ENCODE peak calls at places on chromosomes 11 and 22, in four cellular contexts. A is HCT116, H is K562, C is HepG2. B is an unnamed sample.

GRCh38 chr11:73350908-73351636 is 25.1 kb upstream of the RELT start:
- DNase-seq in C (peak), A (peak), H (peak), B (peak)

GRCh38 chr11:121091492-121092179 is 9.4 kb upstream of the TECTA start:
- DNase-seq in C (peak), H (no peak), A (no peak), B (no peak)

GRCh38 chr11:114061053-114062049 is 1.8 kb downstream of the ZBTB16 start:
- DNase-seq in A (no peak), C (no peak), H (peak), B (no peak)

GRCh38 chr22:48923909-48924475 is 903.7 kb downstream of the BRD1 start:
- DNase-seq in C (no peak), H (no peak), A (no peak), B (no peak)

GRCh38 chr11:109423114-109423859 is 1.3 kb downstream of the C11orf87 start:
- DNase-seq in A (no peak), H (no peak), C (no peak), B (no peak)

GRCh38 chr11:97610000-97610399 is 1220.2 kb downstream of the JRKL start:
- DNase-seq in H (no peak), A (no peak), C (no peak), B (no peak)

GRCh38 chr11:75028321-75029097 is 39.8 kb downstream of the NEU3 start:
- DNase-seq in A (no peak), C (no peak), H (no peak), B (no peak)

GRCh38 chr11:69293819-69294505 is at the start of gene MYEOV:
- DNase-seq in A (peak), H (peak), C (peak), B (peak)

GRCh38 chr11:110531056-110531756 is 101.5 kb downstream of the FDX1 start:
- DNase-seq in A (no peak), H (no peak), C (no peak), B (no peak)

GRCh38 chr11:94776351-94777321 is 8.5 kb downstream of the AMOTL1 start:
- DNase-seq in C (no peak), A (no peak), H (no peak), B (no peak)

GRCh38 chr11:34351051-34351450 is 6.8 kb downstream of the ABTB2 start:
- DNase-seq in C (no peak), A (no peak), H (no peak), B (no peak)

GRCh38 chr22:22705328-22706100 is 61.1 kb downstream of the GGTLC2 start:
- DNase-seq in A (no peak), H (no peak), C (no peak), B (no peak)

GRCh38 chr11:15189646-15190365 is 75.1 kb downstream of the INSC start:
- DNase-seq in A (no peak), H (no peak), C (no peak), B (no peak)

GRCh38 chr11:8252946-8253345 is 10.7 kb downstream of the LMO1 start:
- DNase-seq in C (no peak), A (no peak), H (no peak), B (no peak)

GRCh38 chr11:119999220-119999619 is 138.7 kb downstream of the TRIM29 start:
- DNase-seq in C (no peak), A (no peak), H (no peak), B (no peak)

GRCh38 chr11:86806903-86807302 is 6.6 kb downstream of the PRSS23 start:
- DNase-seq in C (no peak), H (no peak), A (no peak), B (no peak)

GRCh38 chr11:17473071-17473744 is 3.4 kb downstream of the ABCC8 start:
- DNase-seq in H (peak), A (peak), C (peak), B (no peak)

GRCh38 chr22:36387914-36388864 is at the start of gene MYH9:
- DNase-seq in H (peak), C (peak), A (peak), B (peak)

GRCh38 chr11:18802381-18803257 is 11.0 kb upstream of the PTPN5 start:
- DNase-seq in C (peak), A (peak), H (peak), B (peak)

GRCh38 chr11:68461284-68461861 is 821 bp downstream of the PPP6R3 start:
- DNase-seq in C (no peak), A (no peak), H (no peak), B (no peak)

GRCh38 chr11:61442616-61443015 is 12.7 kb downstream of the SDHAF2 start:
- DNase-seq in A (no peak), H (no peak), C (no peak), B (no peak)
- TF ChIP-seq CTCF in A (no peak), H (no peak), C (no peak), B (no peak)

GRCh38 chr11:78717031-78717430 is 142.4 kb upstream of the NARS2 start:
- DNase-seq in H (no peak), C (no peak), A (no peak), B (no peak)

GRCh38 chr11:78714539-78714938 is 139.9 kb upstream of the NARS2 start:
- DNase-seq in H (no peak), A (no peak), C (no peak), B (no peak)

GRCh38 chr11:78720281-78720989 is 145.8 kb upstream of the NARS2 start:
- DNase-seq in C (no peak), A (no peak), H (no peak), B (no peak)

GRCh38 chr11:78711732-78712131 is 137.1 kb upstream of the NARS2 start:
- DNase-seq in C (no peak), A (no peak), H (no peak), B (no peak)

DNA sequence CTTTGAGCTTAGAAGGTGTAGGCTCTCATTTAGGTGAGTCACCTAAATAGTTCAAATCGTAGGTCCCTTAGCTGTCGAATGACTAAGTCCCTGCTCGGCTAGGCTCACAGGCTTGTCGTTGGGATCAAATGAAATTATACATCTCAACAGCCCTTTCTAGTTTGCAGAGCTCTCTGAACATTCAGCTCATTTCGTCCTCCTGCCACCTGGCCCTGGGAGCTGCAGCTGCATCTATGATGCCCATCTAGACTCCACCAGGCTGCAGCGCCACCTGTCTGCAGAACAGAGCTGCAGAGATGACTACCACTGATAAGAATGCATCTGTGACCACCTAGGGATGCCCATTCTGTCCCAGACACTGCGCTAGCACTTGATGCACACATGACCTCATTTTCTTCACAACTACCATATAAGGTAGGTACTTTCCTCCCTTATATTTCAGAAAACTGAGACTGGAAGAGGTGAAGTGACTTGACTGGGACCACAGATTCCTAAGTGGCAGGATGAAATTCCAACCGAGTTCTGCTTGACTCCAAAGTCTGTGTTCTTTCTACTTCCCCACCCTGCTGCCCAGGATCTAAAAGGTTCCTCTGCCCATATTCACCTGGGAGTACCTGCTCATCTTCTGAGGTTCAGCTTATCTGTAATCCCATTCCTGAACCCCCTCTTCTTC is 141.1 kb upstream of the NARS2 start:
- DNase-seq in H (peak), C (peak), A (peak), B (peak)
- TF ChIP-seq TCF7L2 in H (no peak), C (no peak), A (peak), B (no peak)

GRCh38 chr22:42308887-42309468 is 38.5 kb upstream of the TCF20 start:
- DNase-seq in A (no peak), C (peak), H (no peak), B (no peak)
- TF ChIP-seq CTCF in A (peak), C (no peak), H (no peak), B (no peak)

GRCh38 chr11:126969865-126970479 is 30.6 kb downstream of the KIRREL3 start:
- DNase-seq in A (no peak), C (no peak), H (no peak), B (peak)
- TF ChIP-seq TCF7L2 in A (no peak), C (no peak), H (no peak), B (no peak)

DNA sequence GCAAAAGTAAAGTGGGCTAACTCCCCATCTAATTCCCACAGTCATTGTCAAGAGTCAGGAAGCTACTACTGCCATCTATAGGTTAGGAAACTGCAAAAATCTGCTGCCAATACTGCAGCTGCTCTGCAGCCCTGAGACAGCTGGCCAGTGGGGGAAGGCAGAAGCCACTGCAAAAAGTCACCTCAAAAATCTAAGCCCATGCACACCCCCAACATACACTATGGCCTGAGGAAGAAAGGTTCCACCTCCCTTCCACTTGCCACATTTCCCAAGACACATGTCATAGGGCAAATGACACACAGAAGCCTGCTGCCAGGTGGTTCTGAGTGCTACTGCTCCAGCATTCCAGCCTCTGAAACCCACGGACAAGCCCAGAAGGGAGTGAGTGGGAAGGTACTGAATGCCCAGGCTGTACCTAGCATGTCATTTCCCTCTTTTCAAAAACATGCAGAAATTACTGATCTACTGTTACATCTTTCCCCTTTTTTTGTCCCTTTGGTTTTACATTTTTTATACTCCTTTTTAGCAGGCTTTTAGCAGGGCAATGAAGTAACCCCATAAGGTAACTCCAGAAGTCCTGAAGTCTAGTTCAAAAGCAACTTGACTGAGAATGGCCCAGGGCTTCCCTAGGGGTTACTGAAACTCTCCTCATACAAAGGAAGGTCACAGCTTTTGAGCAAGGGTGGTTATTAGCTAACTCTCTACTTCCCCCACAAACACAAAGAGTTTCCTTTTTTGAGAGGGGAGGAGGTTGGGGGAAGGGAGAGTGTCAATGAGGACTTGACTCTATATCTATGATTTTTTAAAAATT is 36.8 kb downstream of the DGCR2 start:
- DNase-seq in H (no peak), A (no peak), C (peak), B (no peak)
- TF ChIP-seq CTCF in H (peak), A (peak), C (peak), B (peak)

GRCh38 chr11:116772443-116773202 is at the start of gene BUD13:
- DNase-seq in C (peak), H (peak), A (peak), B (no peak)
- TF ChIP-seq TCF7L2 in C (no peak), H (no peak), A (peak), B (peak)

DNA sequence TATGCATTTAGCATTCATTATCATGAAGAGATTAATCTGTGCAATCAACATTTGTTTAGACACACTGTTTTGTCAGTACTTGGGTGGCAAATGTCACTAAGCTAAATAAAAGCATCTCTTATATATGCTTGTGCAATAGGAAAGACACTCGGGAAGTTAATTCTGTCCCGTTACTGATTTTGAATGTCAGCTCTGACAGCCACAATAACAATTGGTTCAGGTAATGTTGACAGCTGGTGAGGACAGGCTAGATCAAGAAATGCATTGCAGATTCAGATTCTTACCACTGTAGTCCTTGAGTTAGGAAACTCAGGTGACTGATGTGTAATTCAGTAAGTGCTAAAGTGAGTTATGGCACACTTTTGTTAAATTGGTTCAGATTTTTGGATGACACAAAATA is 523.8 kb upstream of the FAT3 start:
- DNase-seq in H (no peak), C (no peak), A (no peak), B (no peak)
- TF ChIP-seq CTCF in H (no peak), C (no peak), A (no peak), B (no peak)

DNA sequence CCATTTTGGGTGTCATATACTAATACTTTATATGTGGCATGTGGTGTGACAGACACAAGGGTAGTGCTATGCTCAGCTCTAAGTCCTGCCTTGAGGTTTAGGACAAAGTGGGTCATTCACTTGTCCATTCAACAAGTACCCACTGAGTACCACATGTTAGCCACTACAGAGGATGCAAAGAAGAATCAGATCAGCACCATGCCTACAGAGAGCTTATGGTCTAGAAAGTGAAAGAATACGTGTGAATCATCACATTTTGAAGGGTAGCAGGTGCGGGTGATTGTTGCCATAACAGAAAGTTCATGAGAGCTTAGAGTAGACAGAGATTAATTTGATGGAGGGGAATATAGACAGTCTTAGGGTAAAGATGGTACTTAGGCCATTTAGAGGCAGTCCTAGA is 18.3 kb downstream of the CLMP start:
- DNase-seq in C (no peak), H (no peak), A (no peak), B (no peak)
- TF ChIP-seq TCF7L2 in C (no peak), H (no peak), A (no peak), B (no peak)

B was measured in Panc1.